ENCODE peak calls at places on chromosome 18, in seven cellular contexts. H is HepG2, P is H1, X is K562, V is SK-N-SH, E is GM12891, O is GM12878. J is an unnamed sample.

GRCh38 chr18:8943900-8944870 is 158.3 kb upstream of the NDUFV2 start:
- DNase-seq in V (no peak), O (no peak), H (no peak), E (no peak), X (peak; percentile 55), P (no peak), J (no peak)

GRCh38 chr18:24875761-24876160 is 415.3 kb downstream of the HRH4 start:
- DNase-seq in X (no peak), E (no peak), H (no peak), P (no peak), O (no peak), V (no peak), J (no peak)

GRCh38 chr18:52345428-52345827 is 5.4 kb downstream of the DCC start:
- DNase-seq in X (no peak), P (no peak), V (no peak), E (no peak), H (no peak), O (no peak), J (no peak)

GRCh38 chr18:24878289-24878688 is 417.9 kb downstream of the HRH4 start:
- DNase-seq in O (no peak), V (peak; percentile 27), E (no peak), H (peak; percentile 7), X (no peak), P (no peak), J (no peak)

GRCh38 chr18:54532222-54532621 is 58.8 kb upstream of the DYNAP start:
- DNase-seq in E (no peak), O (no peak), V (no peak), X (no peak), H (no peak), P (peak; percentile 54), J (no peak)

GRCh38 chr18:77203071-77203470 is 46.6 kb upstream of the GALR1 start:
- DNase-seq in P (no peak), O (no peak), E (no peak), H (no peak), X (no peak), V (no peak), J (no peak)

GRCh38 chr18:39198376-39198775 is 1632.8 kb upstream of the CELF4 start:
- DNase-seq in H (no peak), X (no peak), O (no peak), V (no peak), E (no peak), P (no peak), J (no peak)

GRCh38 chr18:45839415-45840395 is 14.2 kb downstream of the SIGLEC15 start:
- DNase-seq in X (no peak), O (no peak), V (peak; percentile 59), H (peak; percentile 23), E (no peak), P (peak; percentile 52), J (no peak)

GRCh38 chr18:36786686-36787085 is 42.1 kb downstream of the TPGS2 start:
- DNase-seq in X (no peak), O (no peak), H (peak; percentile 42), P (no peak), E (no peak), V (no peak), J (no peak)

GRCh38 chr18:70450658-70451253 is 161.9 kb downstream of the SOCS6 start:
- DNase-seq in E (no peak), V (peak; percentile 47), H (no peak), P (no peak), O (no peak), X (no peak), J (no peak)

GRCh38 chr18:24930974-24931373 is 421.0 kb downstream of the ZNF521 start:
- DNase-seq in V (no peak), E (no peak), P (no peak), X (no peak), H (peak; percentile 48), O (no peak), J (no peak)

GRCh38 chr18:52937840-52938239 is 597.8 kb downstream of the DCC start:
- DNase-seq in V (no peak), E (no peak), H (no peak), P (no peak), X (no peak), O (no peak), J (no peak)

GRCh38 chr18:33957705-33958104 is 267.0 kb downstream of the NOL4 start:
- DNase-seq in P (no peak), V (peak; percentile 29), X (no peak), O (no peak), H (no peak), E (no peak), J (no peak)

GRCh38 chr18:44725300-44726096 is 44.8 kb downstream of the SETBP1 start:
- DNase-seq in O (peak; percentile 71), X (peak; percentile 75), P (no peak), E (no peak), H (no peak), V (no peak), J (peak; percentile 37)

GRCh38 chr18:8084160-8084559 is 517.0 kb downstream of the PTPRM start:
- DNase-seq in H (peak; percentile 28), V (peak; percentile 38), O (no peak), E (no peak), P (peak; percentile 55), X (peak; percentile 37), J (no peak)

GRCh38 chr18:48032876-48033769 is 102.7 kb upstream of the SMAD2 start:
- DNase-seq in P (no peak), V (no peak), O (no peak), H (no peak), E (no peak), X (no peak), J (no peak)
- TF ChIP-seq TAF1 in P (no peak), V (no peak), O (no peak), H (no peak), E (no peak), X (no peak), J (no peak)

GRCh38 chr18:22550861-22551260 is 133.1 kb upstream of the CTAGE1 start:
- DNase-seq in V (no peak), E (no peak), H (no peak), P (no peak), X (no peak), O (no peak), J (no peak)

GRCh38 chr18:22552254-22552653 is 134.5 kb upstream of the CTAGE1 start:
- DNase-seq in P (no peak), V (no peak), E (no peak), H (no peak), X (no peak), O (no peak), J (no peak)

GRCh38 chr18:22550366-22550765 is 132.7 kb upstream of the CTAGE1 start:
- DNase-seq in P (no peak), H (no peak), O (no peak), X (no peak), E (no peak), V (no peak), J (no peak)

GRCh38 chr18:22552899-22553460 is 135.3 kb upstream of the CTAGE1 start:
- DNase-seq in V (no peak), X (no peak), H (no peak), E (no peak), O (no peak), P (no peak), J (no peak)

DNA sequence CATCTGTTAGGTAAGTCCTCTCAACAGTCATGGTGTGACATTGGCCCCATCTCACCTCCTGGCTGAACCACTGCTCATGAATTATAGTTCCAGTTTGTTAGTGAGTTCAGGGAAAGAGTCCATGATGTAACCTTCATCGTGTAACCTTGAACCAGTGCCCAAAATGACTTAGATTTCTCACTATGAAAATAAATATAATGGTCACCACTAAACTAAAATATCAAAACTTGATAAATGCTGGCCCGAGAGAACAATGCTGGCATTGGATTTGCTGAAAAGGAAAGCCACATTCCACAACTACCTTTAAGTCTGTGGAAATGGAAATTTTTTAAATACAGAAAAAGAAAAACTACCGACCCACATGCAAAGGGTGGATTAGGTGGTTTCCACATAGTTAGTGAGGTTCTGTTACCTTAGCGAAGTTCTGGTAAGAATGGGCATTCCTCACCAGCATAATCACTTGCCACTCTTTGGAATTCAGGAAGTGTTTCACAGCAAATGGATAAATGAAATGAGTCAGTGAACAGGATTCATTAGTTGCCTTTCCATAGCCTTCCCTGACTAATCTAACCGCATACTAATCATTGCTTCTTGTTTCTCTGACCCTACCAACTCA is 133.9 kb upstream of the CTAGE1 start:
- DNase-seq in H (no peak), P (no peak), E (no peak), O (no peak), V (no peak), X (no peak), J (no peak)
- TF ChIP-seq TAF1 in H (no peak), P (no peak), E (no peak), O (no peak), V (no peak), X (no peak), J (no peak)

GRCh38 chr18:58313491-58314032 is 269.5 kb downstream of the NEDD4L start:
- DNase-seq in O (no peak), P (no peak), X (no peak), V (no peak), E (no peak), H (peak; percentile 9), J (no peak)

GRCh38 chr18:58315739-58316215 is 271.8 kb downstream of the NEDD4L start:
- DNase-seq in X (no peak), E (no peak), O (no peak), P (no peak), V (no peak), H (peak; percentile 93), J (no peak)

GRCh38 chr18:58315041-58315440 is 271.0 kb downstream of the NEDD4L start:
- DNase-seq in P (no peak), E (no peak), X (no peak), O (no peak), V (no peak), H (peak; percentile 15), J (no peak)

GRCh38 chr18:58316400-58316942 is 272.4 kb downstream of the NEDD4L start:
- DNase-seq in E (no peak), X (no peak), V (no peak), P (no peak), H (no peak), O (no peak), J (no peak)

DNA sequence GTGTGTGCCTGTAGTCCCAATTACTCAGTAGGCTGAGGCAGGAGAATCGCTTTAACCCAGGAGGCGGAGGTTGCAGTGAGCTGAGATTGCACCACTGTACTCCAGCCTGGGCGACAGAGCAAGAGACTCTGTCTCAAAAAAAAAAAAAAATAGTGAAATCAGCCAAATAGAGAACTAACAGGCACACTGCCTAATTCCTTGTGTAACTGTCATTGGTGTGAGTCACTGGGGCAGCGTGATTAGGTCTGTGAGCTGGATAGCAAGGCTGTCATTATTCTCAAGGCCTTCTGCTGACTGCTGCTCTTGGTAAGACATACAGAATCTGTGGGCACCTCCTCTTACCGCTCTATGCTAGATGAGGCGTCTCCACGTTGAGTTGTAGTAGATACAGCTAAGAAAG is 270.3 kb downstream of the NEDD4L start:
- DNase-seq in P (no peak), E (no peak), X (peak; percentile 6), O (no peak), H (peak; percentile 65), V (no peak), J (no peak)
- TF ChIP-seq TAF1 in P (no peak), E (no peak), X (no peak), O (no peak), H (no peak), V (no peak), J (no peak)

GRCh38 chr18:41642756-41643155 is 312.3 kb upstream of the PIK3C3 start:
- DNase-seq in X (no peak), V (no peak), P (no peak), E (no peak), O (no peak), H (no peak), J (no peak)
- TF ChIP-seq TAF1 in X (no peak), V (no peak), P (no peak), E (no peak), O (no peak), H (no peak), J (no peak)

GRCh38 chr18:71729611-71730010 is 814.5 kb downstream of the CBLN2 start:
- DNase-seq in E (no peak), V (no peak), P (no peak), O (no peak), X (no peak), H (no peak), J (no peak)
- TF ChIP-seq TAF1 in E (no peak), V (no peak), P (no peak), O (no peak), X (no peak), H (no peak), J (no peak)